ENCODE peak calls at places on chromosome 2, in eight cellular contexts. S is cardiac fibroblast, W is lower lobe of right lung, F is astrocyte of the cerebellum, K is OCI-LY7, E is LNCaP clone FGC, X is dorsolateral prefrontal cortex, G is astrocyte of the spinal cord. L is an unnamed sample.

GRCh38 chr2:1538663-1539062 is 125.4 kb downstream of the TPO start:
- DNase-seq in S (peak; percentile 37), W (no peak), F (no peak), K (no peak), E (no peak), X (no peak), G (peak; percentile 22), L (no peak)

GRCh38 chr2:11697103-11697871 is 27.3 kb upstream of the NTSR2 start:
- DNase-seq in S (peak; percentile 77), W (no peak), F (no peak), K (no peak), E (no peak), X (no peak), G (peak; percentile 75), L (no peak)

GRCh38 chr2:12686708-12687107 is 30.0 kb upstream of the TRIB2 start:
- DNase-seq in S (no peak), W (no peak), F (no peak), K (no peak), E (no peak), X (no peak), G (no peak), L (no peak)

GRCh38 chr2:159564081-159564480 is 52.3 kb downstream of the BAZ2B start:
- DNase-seq in S (peak; percentile 47), W (no peak), F (no peak), K (no peak), E (no peak), X (no peak), G (no peak), L (no peak)

GRCh38 chr2:230664128-230664527 is 48.5 kb upstream of the CAB39 start:
- DNase-seq in S (no peak), W (no peak), F (peak; percentile 59), K (no peak), E (no peak), X (no peak), G (peak; percentile 72), L (no peak)

GRCh38 chr2:205696541-205697441 is 14.5 kb downstream of the NRP2 start:
- DNase-seq in S (no peak), W (no peak), F (no peak), K (no peak), E (no peak), X (no peak), G (peak; percentile 75), L (no peak)

GRCh38 chr2:100256416-100256815 is 65.9 kb downstream of the LONRF2 start:
- DNase-seq in S (no peak), W (no peak), F (no peak), K (no peak), E (no peak), X (no peak), G (no peak), L (no peak)

GRCh38 chr2:178927173-178927572 is 120.0 kb upstream of the TTN start:
- DNase-seq in S (no peak), W (no peak), F (no peak), K (no peak), E (no peak), X (no peak), G (no peak), L (no peak)

GRCh38 chr2:60483400-60483799 is 70.1 kb downstream of the BCL11A start:
- DNase-seq in S (peak; percentile 64), W (no peak), F (no peak), K (no peak), E (no peak), X (no peak), G (peak; percentile 59), L (no peak)

GRCh38 chr2:203689424-203690109 is 16.9 kb upstream of the CD28 start:
- DNase-seq in S (no peak), W (no peak), F (no peak), K (peak; percentile 67), E (no peak), X (no peak), G (no peak), L (no peak)

GRCh38 chr2:191936882-191937405 is 90.1 kb upstream of the CAVIN2 start:
- DNase-seq in S (no peak), W (no peak), F (no peak), K (no peak), E (no peak), X (no peak), G (no peak), L (no peak)

GRCh38 chr2:14199040-14199439 is 433.5 kb upstream of the LRATD1 start:
- DNase-seq in S (peak; percentile 29), W (peak; percentile 45), F (no peak), K (no peak), E (no peak), X (no peak), G (no peak), L (no peak)

GRCh38 chr2:239814917-239815637 is 210.1 kb downstream of the NDUFA10 start:
- DNase-seq in S (no peak), W (no peak), F (no peak), K (no peak), E (no peak), X (no peak), G (no peak), L (no peak)

GRCh38 chr2:216066255-216066654 is 15.4 kb downstream of the PECR start:
- DNase-seq in S (peak; percentile 78), W (no peak), F (peak; percentile 76), K (no peak), E (no peak), X (no peak), G (peak; percentile 90), L (no peak)

GRCh38 chr2:19127616-19128015 is 230.8 kb downstream of the OSR1 start:
- DNase-seq in S (no peak), W (no peak), F (no peak), K (no peak), E (no peak), X (no peak), G (no peak), L (no peak)

GRCh38 chr2:150472122-150472899 is 15.2 kb downstream of the RND3 start:
- DNase-seq in S (peak; percentile 89), W (peak; percentile 60), F (no peak), K (no peak), E (no peak), X (no peak), G (peak; percentile 72), L (no peak)

DNA sequence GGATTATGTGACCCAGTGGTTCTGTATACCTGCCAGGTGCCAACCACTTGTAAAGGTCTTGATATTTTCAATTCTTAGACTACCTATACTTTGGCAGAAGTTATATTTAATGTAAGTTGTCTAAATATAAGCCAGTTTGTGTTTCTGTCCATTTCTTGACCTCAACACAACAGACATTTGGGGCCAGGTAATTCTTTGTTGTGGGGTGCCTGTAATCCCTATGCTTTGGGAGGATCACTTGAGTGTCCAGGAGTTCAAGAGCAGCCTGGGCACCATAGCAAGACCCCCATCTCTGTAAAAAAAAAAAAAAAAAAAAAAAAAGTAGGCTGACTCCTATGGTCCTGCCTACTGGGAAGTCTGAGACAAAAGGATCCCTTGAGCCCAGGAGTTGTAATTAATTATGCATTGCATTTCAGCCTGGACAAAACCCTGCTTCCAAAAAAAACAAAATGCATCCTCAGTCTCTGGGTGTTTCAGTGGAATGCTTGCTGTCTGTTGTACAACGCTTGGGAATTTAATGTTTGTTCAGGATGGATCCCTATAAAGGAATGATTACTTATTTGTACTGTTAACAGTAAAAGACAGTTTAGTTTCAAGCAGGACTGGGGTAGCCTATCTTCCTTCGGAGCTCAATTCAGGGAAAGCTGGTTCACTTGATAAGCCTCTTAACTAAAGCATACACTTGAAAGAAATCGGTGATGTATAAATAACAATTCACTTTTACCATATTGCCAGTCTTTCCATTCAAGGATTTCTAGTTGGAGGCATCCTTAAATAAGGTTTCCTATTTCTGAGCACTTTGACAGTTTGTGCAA is 3.4 kb downstream of the RPS27A start:
- DNase-seq in S (no peak), W (no peak), F (no peak), K (no peak), E (no peak), X (no peak), G (no peak), L (no peak)
- H3K4me3 ChIP-seq in S (no peak overlapping the region), W (no peak overlapping the region), F (no peak overlapping the region), K (no peak overlapping the region), E (no peak overlapping the region), X (no peak overlapping the region), G (no peak overlapping the region), L (no peak overlapping the region)

DNA sequence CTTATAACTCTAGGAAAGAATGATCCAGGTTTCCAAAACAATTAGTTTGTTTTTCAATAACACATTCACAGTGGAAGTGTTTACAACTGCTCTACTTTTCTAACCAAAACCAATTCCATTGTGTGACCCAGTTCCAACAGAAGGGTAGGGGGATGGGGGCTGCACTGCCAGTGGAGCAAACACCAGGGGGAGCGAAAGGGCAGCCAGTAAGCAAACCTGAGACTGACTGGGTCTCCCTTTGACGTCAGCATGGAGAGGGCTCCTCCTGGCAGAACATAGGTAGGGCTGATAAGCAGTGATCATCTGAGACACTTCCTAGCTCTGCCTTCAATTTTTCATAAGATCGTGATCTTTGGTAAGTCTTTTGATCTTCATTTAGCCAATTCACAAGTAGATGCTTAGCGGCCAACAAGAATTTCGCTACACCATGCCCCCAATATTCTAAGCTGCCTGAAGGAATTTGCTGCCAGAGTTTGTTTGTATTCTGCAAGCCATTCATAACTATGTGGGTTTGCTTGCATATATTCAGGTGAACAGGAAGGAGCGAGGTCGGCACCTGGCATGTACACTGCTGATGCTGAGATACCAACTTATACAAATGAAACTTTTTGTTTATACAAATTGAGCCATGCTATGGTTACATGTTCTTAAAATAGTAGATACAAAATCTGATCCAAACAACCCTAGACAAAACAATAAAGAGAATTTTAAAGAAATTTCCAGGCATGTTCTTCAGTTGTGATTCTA is 45.9 kb downstream of the ST6GAL2 start:
- DNase-seq in S (no peak), W (no peak), F (no peak), K (no peak), E (peak; percentile 63), X (no peak), G (no peak), L (no peak)
- TF ChIP-seq CTCF in S (no peak), W (peak; percentile 12), F (no peak), K (no peak), E (peak; percentile 49), X (peak; percentile 13), G (peak; percentile 27), L (no peak)

DNA sequence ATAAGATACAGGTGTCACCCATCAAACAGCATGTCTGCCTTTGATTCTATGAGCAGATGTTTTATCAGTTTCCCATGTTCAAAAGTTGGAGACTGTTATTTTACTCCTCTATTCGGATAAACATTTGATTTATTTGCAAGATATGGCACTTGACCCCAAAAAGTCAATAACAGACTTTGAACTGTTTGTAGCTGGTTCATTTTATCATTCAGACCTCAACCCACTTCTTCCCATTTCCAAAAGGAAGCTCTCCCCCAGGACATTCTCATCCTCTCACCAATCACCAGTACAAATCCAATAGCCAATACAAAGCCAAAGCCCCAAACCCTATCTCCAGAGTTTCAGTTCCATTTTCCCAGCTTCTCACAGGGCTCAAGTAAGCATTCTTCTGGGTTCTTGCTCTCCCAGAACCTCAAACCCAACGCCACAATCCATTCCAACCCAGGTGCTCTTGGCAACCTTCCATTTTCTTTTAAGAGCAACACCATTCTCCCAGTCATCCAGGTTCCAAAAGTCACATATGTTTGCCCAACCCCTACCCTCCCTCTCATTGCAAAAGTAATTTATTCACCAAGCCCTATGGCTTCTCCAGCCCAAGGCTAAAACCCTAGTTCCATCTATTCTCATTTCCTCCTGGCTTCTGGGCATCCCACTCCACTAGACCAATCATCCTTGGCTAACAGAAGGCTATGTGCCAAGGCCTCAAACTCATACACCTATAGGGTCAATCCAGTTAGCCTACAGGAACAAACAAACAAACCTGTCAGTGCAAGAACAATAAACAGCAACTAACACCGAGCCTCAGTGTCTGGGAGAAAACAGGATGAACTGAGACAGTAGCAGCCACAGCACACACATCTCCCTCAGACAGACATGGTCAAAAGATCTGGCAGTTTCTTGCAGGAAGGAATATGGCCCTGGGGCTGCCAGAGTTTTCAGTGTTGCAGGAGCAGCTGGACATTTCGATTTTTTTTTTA is 9.2 kb downstream of the ACVR1 start:
- DNase-seq in S (no peak), W (no peak), F (no peak), K (no peak), E (no peak), X (no peak), G (no peak), L (no peak)
- H3K4me3 ChIP-seq in S (no peak overlapping the region), W (no peak overlapping the region), F (no peak overlapping the region), K (no peak overlapping the region), E (no peak overlapping the region), X (no peak overlapping the region), G (no peak overlapping the region), L (no peak overlapping the region)

GRCh38 chr2:70686577-70687460 is 81.2 kb downstream of the ADD2 start:
- DNase-seq in S (peak; percentile 66), W (no peak), F (no peak), K (peak; percentile 3), E (no peak), X (no peak), G (peak; percentile 33), L (no peak)
- TF ChIP-seq CTCF in S (peak; percentile 63), W (peak; percentile 13), F (peak; percentile 55), K (peak; percentile 25), E (peak; percentile 10), X (peak; percentile 24), G (peak; percentile 57), L (peak; percentile 37)